ENCODE peak calls at places on chromosomes 7 and 10, in seven cellular contexts. R is body of pancreas; S is mammary epithelial cell; B is CD8-positive, alpha-beta T cell; A is transverse colon; Z is upper lobe of right lung; N is cardiac fibroblast. Q is an unnamed sample.
A peak's percentile ranks its signal among the peaks of the same experiment; 100 is the strongest.

GRCh38 chr10:78969719-78970118 is 99.0 kb upstream of the ZMIZ1 start:
- DNase-seq in S (no peak), N (no peak), B (no peak), R (no peak), A (no peak), Z (no peak), Q (peak; percentile 24)

GRCh38 chr7:51430480-51431086 is 114.0 kb upstream of the COBL start:
- DNase-seq in Z (no peak), A (peak; percentile 45), N (peak; percentile 54), B (no peak), R (peak; percentile 42), S (peak; percentile 28), Q (peak; percentile 70)

GRCh38 chr7:84939442-84939841 is 247.4 kb downstream of the SEMA3D start:
- DNase-seq in B (no peak), Z (no peak), S (no peak), N (no peak), R (no peak), A (no peak), Q (no peak)

GRCh38 chr7:36283711-36284130 is 105.9 kb upstream of the ANLN start:
- DNase-seq in N (no peak), S (no peak), Z (peak; percentile 85), A (peak; percentile 48), R (peak; percentile 29), B (no peak), Q (no peak)

GRCh38 chr7:21945374-21946227 is at the start of gene CDCA7L:
- DNase-seq in R (peak; percentile 86), S (peak; percentile 81), N (peak; percentile 75), B (peak; percentile 6), A (peak; percentile 81), Z (peak; percentile 92), Q (peak; percentile 65)

GRCh38 chr7:121102619-121103018 is 114.1 kb downstream of the CPED1 start:
- DNase-seq in A (no peak), N (no peak), S (peak; percentile 62), B (no peak), Z (no peak), R (peak; percentile 14), Q (no peak)

GRCh38 chr7:63028376-63029206 is 970.1 kb upstream of the ZNF722 start:
- DNase-seq in R (no peak), Z (no peak), A (no peak), S (no peak), N (no peak), B (no peak), Q (no peak)

GRCh38 chr10:31929260-31929985 is 792 bp upstream of the ARHGAP12 start:
- DNase-seq in R (peak; percentile 80), N (peak; percentile 34), Z (peak; percentile 79), B (no peak), A (peak; percentile 77), S (peak; percentile 43), Q (no peak)

GRCh38 chr10:62076872-62077271 is 175.4 kb downstream of the ARID5B start:
- DNase-seq in N (peak; percentile 90), B (no peak), R (no peak), S (peak; percentile 89), Z (no peak), A (no peak), Q (no peak)

GRCh38 chr10:49837096-49837495 is 75.0 kb upstream of the OGDHL start:
- DNase-seq in N (peak; percentile 4), Z (no peak), B (no peak), R (no peak), S (no peak), A (no peak), Q (no peak)

GRCh38 chr7:3210531-3210930 is 90.5 kb upstream of the SDK1 start:
- DNase-seq in N (no peak), Z (no peak), A (no peak), B (no peak), R (no peak), S (no peak), Q (no peak)

GRCh38 chr7:101828308-101829020 is 11.0 kb downstream of the CUX1 start:
- DNase-seq in N (no peak), S (no peak), R (no peak), A (no peak), Z (peak; percentile 46), B (no peak), Q (no peak)

GRCh38 chr7:23013715-23014649 is at the start of gene HYCC1:
- DNase-seq in B (peak; percentile 99), A (peak; percentile 98), N (peak; percentile 99), R (peak; percentile 99), S (peak; percentile 98), Z (peak; percentile 99), Q (peak; percentile 98)
- TF ChIP-seq CTCF in B (peak; percentile 60), A (peak; percentile 86), N (peak; percentile 57), R (peak; percentile 56), S (peak; percentile 24), Z (peak; percentile 66), Q (peak; percentile 67)

GRCh38 chr10:21263266-21263803 is 262.1 kb downstream of the SKIDA1 start:
- DNase-seq in N (no peak), B (no peak), A (no peak), R (no peak), S (no peak), Z (no peak), Q (no peak)

GRCh38 chr10:21257919-21258318 is 267.6 kb downstream of the SKIDA1 start:
- DNase-seq in A (no peak), R (no peak), B (no peak), S (no peak), N (peak; percentile 80), Z (no peak), Q (no peak)

GRCh38 chr10:21261705-21262285 is 263.7 kb downstream of the SKIDA1 start:
- DNase-seq in S (no peak), N (no peak), B (no peak), Z (no peak), A (no peak), R (no peak), Q (peak; percentile 17)

GRCh38 chr10:21260060-21260792 is 265.3 kb downstream of the SKIDA1 start:
- DNase-seq in N (peak; percentile 35), A (no peak), R (peak; percentile 22), B (no peak), Z (no peak), S (no peak), Q (no peak)

DNA sequence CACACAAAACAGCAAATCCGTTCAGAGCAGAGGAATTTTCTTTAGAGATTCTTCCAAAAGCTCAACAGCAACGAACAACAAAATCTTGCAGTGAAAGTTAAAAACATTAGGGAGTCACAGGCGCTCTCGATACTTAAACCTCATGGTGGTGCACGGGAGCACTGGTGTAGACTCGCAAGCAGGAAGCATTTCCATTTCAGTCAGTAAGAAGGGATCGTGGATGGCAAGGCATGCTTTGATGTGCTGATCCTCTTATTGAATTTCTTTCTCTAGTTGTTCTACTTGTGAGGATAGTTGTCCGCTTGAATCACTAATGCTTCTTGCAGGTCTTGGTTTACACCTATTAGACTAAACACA is 264.7 kb downstream of the SKIDA1 start:
- DNase-seq in N (no peak), R (no peak), A (no peak), S (no peak), B (no peak), Z (no peak), Q (no peak)
- TF ChIP-seq CTCF in N (no peak), R (no peak), A (no peak), S (no peak), B (no peak), Z (no peak), Q (no peak)

GRCh38 chr7:100049441-100050291 is at the start of gene ZSCAN21:
- DNase-seq in N (peak; percentile 84), B (peak; percentile 51), S (peak; percentile 79), R (peak; percentile 85), Z (peak; percentile 93), A (peak; percentile 87), Q (peak; percentile 71)
- TF ChIP-seq CTCF in N (no peak), B (no peak), S (no peak), R (no peak), Z (peak; percentile 24), A (no peak), Q (no peak)

GRCh38 chr10:68955786-68956532 is at the start of gene DDX21:
- DNase-seq in R (peak; percentile 88), B (peak; percentile 68), N (peak; percentile 94), S (peak; percentile 90), Z (peak; percentile 94), A (peak; percentile 93), Q (peak; percentile 72)
- TF ChIP-seq CTCF in R (peak; percentile 14), B (peak; percentile 71), N (peak; percentile 52), S (peak; percentile 63), Z (peak; percentile 56), A (peak; percentile 77), Q (peak; percentile 74)

DNA sequence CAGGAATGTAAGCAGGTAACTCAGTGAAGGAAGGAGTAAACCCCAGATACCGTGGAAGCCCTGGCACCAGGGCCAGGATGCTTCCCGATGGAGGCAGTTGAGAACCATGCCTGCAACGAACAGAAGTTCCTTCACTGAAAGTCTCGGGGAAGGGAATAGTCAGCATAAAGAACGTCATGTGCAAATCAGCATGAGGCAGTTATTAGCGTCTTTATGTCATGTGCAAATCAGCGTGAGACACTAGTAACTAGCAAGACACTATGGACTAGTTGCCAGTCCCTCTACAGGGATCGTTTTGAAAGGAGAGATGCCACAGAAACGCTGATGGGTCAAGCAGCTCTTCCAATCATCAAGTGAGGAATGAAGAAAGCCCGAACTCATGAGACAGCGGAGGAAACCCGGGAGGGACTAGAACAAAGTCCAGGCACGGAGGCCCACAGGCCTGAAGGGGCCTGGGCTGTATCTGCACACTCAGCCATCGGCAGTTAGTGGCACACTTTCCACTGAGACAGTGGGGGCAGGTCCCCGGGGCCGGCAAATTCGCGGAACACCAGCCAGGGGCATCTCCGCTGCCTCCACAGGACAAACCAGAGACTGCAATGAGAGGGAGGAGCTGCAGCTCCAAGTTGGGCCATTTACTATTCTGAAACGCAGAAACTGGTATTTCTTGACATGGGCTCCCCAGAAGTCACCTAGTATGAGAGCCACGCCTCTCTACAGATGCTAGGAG is 109.6 kb downstream of the SFMBT2 start:
- DNase-seq in S (no peak), Z (no peak), R (no peak), B (no peak), A (no peak), N (no peak), Q (no peak)
- TF ChIP-seq CTCF in S (no peak), Z (peak; percentile 15), R (no peak), B (no peak), A (no peak), N (no peak), Q (peak; percentile 50)

DNA sequence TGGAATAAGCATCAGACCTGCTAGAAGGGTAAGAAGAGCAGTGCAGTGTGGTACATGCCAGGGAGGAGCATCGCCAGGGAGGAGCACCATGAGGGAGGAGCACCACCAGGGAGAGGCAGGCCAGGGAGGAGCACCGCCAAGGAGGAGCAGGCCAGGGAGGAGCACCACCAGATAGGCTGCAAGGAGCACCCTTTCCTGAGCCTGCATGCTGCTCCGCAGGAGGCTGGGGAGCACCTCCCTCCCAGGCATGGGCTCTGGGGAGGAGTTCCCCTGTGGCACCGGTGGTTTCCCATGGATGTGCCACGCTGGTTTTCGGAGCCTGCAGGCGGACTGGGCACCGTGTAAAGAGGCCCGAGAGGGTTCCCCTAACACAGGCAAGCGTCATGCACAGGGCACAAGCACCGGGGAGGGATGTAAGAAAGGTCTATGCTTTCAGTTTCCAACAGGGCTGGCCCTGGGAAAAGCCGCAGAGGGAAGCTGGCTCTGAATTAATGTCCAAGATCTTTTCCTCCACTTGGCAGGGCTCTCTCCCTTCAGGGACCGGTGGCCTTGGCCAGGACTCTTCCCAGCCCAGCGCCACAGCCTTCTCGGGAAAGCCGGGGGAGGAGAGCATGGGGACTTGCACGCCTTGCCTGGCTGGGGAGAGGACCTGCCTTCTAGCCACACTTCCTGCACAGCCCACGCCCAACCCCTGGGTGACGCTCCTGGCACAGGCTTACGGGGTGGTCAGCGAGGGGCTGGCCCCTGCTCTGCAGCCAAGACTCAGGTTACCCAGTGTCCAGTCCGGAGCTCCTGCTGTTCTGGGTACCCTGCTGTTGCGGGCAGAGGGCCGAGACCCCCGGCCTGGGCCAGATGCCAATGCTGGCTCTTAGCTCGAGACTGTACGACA is 11.5 kb upstream of the GPER1 start:
- DNase-seq in A (no peak), S (peak; percentile 61), Z (no peak), B (no peak), N (peak; percentile 28), R (peak; percentile 85), Q (no peak)
- TF ChIP-seq CTCF in A (no peak), S (no peak), Z (no peak), B (no peak), N (peak; percentile 1), R (no peak), Q (no peak)

Q was measured in neural crest cell.